ENCODE peak calls at places on chromosomes 3 and 15, in ten cellular contexts. M is choroid plexus epithelial cell; J is stimulated activated naive CD8-positive, alpha-beta T cell treated with anti-CD3 and anti-CD28 coated beads, Interleukin-15, Interleukin-2, amounts not matched to agents 100 U/mL and 50 U/mL, for 24 hours; Z is GM04503; C is astrocyte of the cerebellum; F is stimulated activated CD4-positive, alpha-beta T cell treated with anti-CD3 and anti-CD28 coated beads, Interleukin-2, amount 100 ng/mL, for 24 hours; N is SW 1271; I is cerebellar cortex; G is AG04450; X is Right ventricle myocardium superior. K is an unnamed sample.

GRCh38 chr3:46884427-46884826 is 6.9 kb downstream of the PTH1R start:
- DNase-seq in M (no peak), J (no peak), Z (no peak), C (no peak), F (no peak), N (no peak), I (no peak), G (no peak), X (no peak), K (no peak)

GRCh38 chr15:23857028-23857641 is 170.0 kb upstream of the NDN start:
- DNase-seq in M (peak; percentile 26), J (peak; percentile 11), Z (no peak), C (peak; percentile 3), F (no peak), N (no peak), I (peak; percentile 33), G (no peak), X (no peak), K (no peak)

GRCh38 chr3:163071684-163072083 is 1575.1 kb downstream of the OTOL1 start:
- DNase-seq in M (peak; percentile 50), J (no peak), Z (no peak), C (no peak), F (no peak), N (no peak), I (no peak), G (no peak), X (no peak), K (no peak)

GRCh38 chr3:194369522-194370279 is at the start of gene LRRC15:
- DNase-seq in M (peak; percentile 38), J (no peak), Z (peak; percentile 33), C (no peak), F (no peak), N (no peak), I (no peak), G (no peak), X (no peak), K (no peak)

GRCh38 chr3:54773251-54773650 is 154.6 kb downstream of the LRTM1 start:
- DNase-seq in M (no peak), J (no peak), Z (peak; percentile 4), C (no peak), F (no peak), N (no peak), I (no peak), G (no peak), X (no peak), K (no peak)

GRCh38 chr3:111547645-111548044 is 5.6 kb downstream of the CD96 start:
- DNase-seq in M (no peak), J (peak; percentile 42), Z (no peak), C (no peak), F (no peak), N (no peak), I (no peak), G (no peak), X (no peak), K (no peak)

GRCh38 chr3:134801204-134801958 is 6.3 kb downstream of the EPHB1 start:
- DNase-seq in M (no peak), J (no peak), Z (no peak), C (no peak), F (no peak), N (no peak), I (no peak), G (no peak), X (no peak), K (no peak)

GRCh38 chr3:142929109-142929508 is 34.4 kb downstream of the PAQR9 start:
- DNase-seq in M (peak; percentile 70), J (peak; percentile 47), Z (no peak), C (no peak), F (peak; percentile 40), N (peak; percentile 9), I (peak; percentile 25), G (no peak), X (peak; percentile 56), K (no peak)

GRCh38 chr15:93017521-93017920 is 71.5 kb downstream of the RGMA start:
- DNase-seq in M (peak; percentile 36), J (no peak), Z (no peak), C (no peak), F (no peak), N (no peak), I (no peak), G (no peak), X (no peak), K (no peak)

GRCh38 chr3:127304121-127304744 is 16.4 kb upstream of the PRR20G start:
- DNase-seq in M (no peak), J (no peak), Z (no peak), C (no peak), F (no peak), N (no peak), I (no peak), G (no peak), X (no peak), K (no peak)

GRCh38 chr3:196648856-196649255 is 9.4 kb downstream of the NRROS start:
- DNase-seq in M (peak; percentile 45), J (no peak), Z (no peak), C (no peak), F (no peak), N (no peak), I (peak; percentile 82), G (no peak), X (no peak), K (no peak)

GRCh38 chr3:169172535-169172934 is 491.0 kb downstream of the MECOM start:
- DNase-seq in M (no peak), J (no peak), Z (no peak), C (no peak), F (no peak), N (no peak), I (no peak), G (no peak), X (no peak), K (no peak)

GRCh38 chr3:107988464-107989156 is 102.2 kb downstream of the CD47 start:
- DNase-seq in M (peak; percentile 49), J (no peak), Z (no peak), C (no peak), F (no peak), N (no peak), I (no peak), G (no peak), X (peak; percentile 83), K (no peak)

GRCh38 chr15:41827290-41827879 is 507 bp upstream of the JMJD7 start:
- DNase-seq in M (no peak), J (peak; percentile 37), Z (no peak), C (no peak), F (peak; percentile 33), N (no peak), I (no peak), G (no peak), X (no peak), K (no peak)

GRCh38 chr3:150421256-150421655 is 13.2 kb downstream of the TSC22D2 start:
- DNase-seq in M (no peak), J (no peak), Z (no peak), C (no peak), F (no peak), N (no peak), I (no peak), G (no peak), X (no peak), K (no peak)

GRCh38 chr15:70235347-70235746 is 137.6 kb upstream of the TLE3 start:
- DNase-seq in M (no peak), J (no peak), Z (peak; percentile 23), C (no peak), F (no peak), N (no peak), I (no peak), G (no peak), X (no peak), K (no peak)

GRCh38 chr15:75718326-75718725 is 5.7 kb upstream of the CSPG4 start:
- DNase-seq in M (peak; percentile 59), J (no peak), Z (peak; percentile 61), C (no peak), F (no peak), N (no peak), I (no peak), G (no peak), X (peak; percentile 13), K (no peak)

GRCh38 chr3:78918361-78919020 is 849.3 kb downstream of the ROBO1 start:
- DNase-seq in M (peak; percentile 57), J (no peak), Z (no peak), C (no peak), F (no peak), N (no peak), I (no peak), G (no peak), X (no peak), K (no peak)

GRCh38 chr3:61802772-61803171 is 241.4 kb downstream of the PTPRG start:
- DNase-seq in M (no peak), J (no peak), Z (no peak), C (no peak), F (no peak), N (no peak), I (peak; percentile 96), G (no peak), X (no peak), K (no peak)

GRCh38 chr3:98722389-98722788 is 40.8 kb upstream of the ST3GAL6 start:
- DNase-seq in M (no peak), J (no peak), Z (no peak), C (no peak), F (no peak), N (no peak), I (no peak), G (no peak), X (no peak), K (no peak)

GRCh38 chr3:60056394-60056793 is 1006.6 kb upstream of the CFAP20DC start:
- DNase-seq in M (no peak), J (no peak), Z (no peak), C (no peak), F (no peak), N (no peak), I (no peak), G (no peak), X (no peak), K (no peak)

GRCh38 chr3:100993309-100993708 is at the start of gene ABI3BP:
- DNase-seq in M (peak; percentile 90), J (peak; percentile 9), Z (no peak), C (peak; percentile 55), F (no peak), N (no peak), I (no peak), G (peak; percentile 42), X (peak; percentile 82), K (no peak)

GRCh38 chr3:7025581-7026300 is 164.8 kb downstream of the GRM7 start:
- DNase-seq in M (no peak), J (no peak), Z (no peak), C (no peak), F (no peak), N (no peak), I (no peak), G (no peak), X (no peak), K (no peak)

K was measured in cardiac septum.